ENCODE peak calls at places on chromosomes 16 and 17, in ten cellular contexts. R is left lung, V is aorta, E is heart left ventricle, K is pancreas, O is lower lobe of right lung, Z is HCT116, W is upper lobe of right lung, T is psoas muscle, X is A549. H is an unnamed sample.

GRCh38 chr16:84947996-84948854 is 63.1 kb downstream of the ZDHHC7 start:
- ATAC-seq in O (no peak), Z (no peak), X (no peak), V (no peak), W (no peak), E (no peak), T (no peak), K (no peak), R (no peak), H (no peak)

GRCh38 chr16:87218281-87219055 is 98.7 kb downstream of the C16orf95 start:
- ATAC-seq in O (no peak), W (no peak), T (no peak), R (no peak), Z (no peak), K (no peak), E (no peak), X (no peak), V (no peak), H (no peak)

GRCh38 chr16:78607465-78607864 is 508.0 kb downstream of the WWOX start:
- ATAC-seq in W (peak), V (no peak), E (peak), R (peak), K (peak), T (peak), X (no peak), O (peak), Z (no peak), H (peak)

GRCh38 chr16:85645021-85645589 is 32.0 kb downstream of the GSE1 start:
- ATAC-seq in W (peak), Z (peak), O (peak), V (no peak), K (no peak), T (no peak), R (peak), X (no peak), E (no peak), H (no peak)

GRCh38 chr16:379183-379960 is 2.4 kb downstream of the PGAP6 start:
- ATAC-seq in W (peak), K (peak), V (no peak), Z (peak), R (peak), T (no peak), O (peak), X (no peak), E (no peak), H (no peak)

GRCh38 chr16:5072334-5073278 is 963 bp downstream of the ALG1 start:
- ATAC-seq in X (peak), V (no peak), Z (peak), K (peak), E (no peak), W (no peak), O (peak), R (no peak), T (no peak), H (no peak)

GRCh38 chr17:17445925-17446665 is 30.7 kb upstream of the MED9 start:
- ATAC-seq in K (peak), W (peak), R (peak), O (peak), T (peak), E (peak), V (peak), X (peak), Z (peak), H (peak)

GRCh38 chr17:9676742-9677387 is 31.5 kb downstream of the USP43 start:
- ATAC-seq in W (no peak), T (no peak), X (peak), V (no peak), R (peak), E (no peak), K (peak), Z (peak), O (no peak), H (no peak)

GRCh38 chr17:44757045-44757917 is 1.5 kb upstream of the ADAM11 start:
- ATAC-seq in R (no peak), V (no peak), T (no peak), X (no peak), W (no peak), K (no peak), Z (no peak), E (peak), O (no peak), H (no peak)

GRCh38 chr17:46962374-46962790 is 16.7 kb downstream of the RPRML start:
- ATAC-seq in Z (peak), O (no peak), T (no peak), V (no peak), X (no peak), R (no peak), K (no peak), E (no peak), W (peak), H (no peak)

GRCh38 chr16:57799619-57800212 is 2.6 kb downstream of the KIFC3 start:
- ATAC-seq in W (no peak), E (no peak), K (no peak), R (peak), X (no peak), O (no peak), V (no peak), T (peak), Z (no peak), H (no peak)

GRCh38 chr17:1485311-1485747 is 7.2 kb downstream of the MYO1C start:
- ATAC-seq in K (peak), E (peak), R (no peak), O (no peak), X (peak), V (no peak), W (no peak), Z (peak), T (no peak), H (peak)

GRCh38 chr16:1977875-1978268 is 3.4 kb downstream of the NOXO1 start:
- ATAC-seq in V (no peak), W (no peak), R (no peak), K (no peak), T (no peak), O (no peak), X (no peak), Z (no peak), E (no peak), H (no peak)

GRCh38 chr16:1976951-1977874 is 4.1 kb downstream of the NOXO1 start:
- ATAC-seq in W (no peak), Z (no peak), T (no peak), E (no peak), X (no peak), R (no peak), K (no peak), O (no peak), V (no peak), H (no peak)

GRCh38 chr16:1979271-1980025 is 1.8 kb downstream of the NOXO1 start:
- ATAC-seq in X (no peak), T (no peak), V (no peak), O (peak), R (peak), W (peak), Z (peak), K (peak), E (no peak), H (no peak)

GRCh38 chr16:1980026-1980769 is 1.1 kb downstream of the NOXO1 start:
- ATAC-seq in E (no peak), R (peak), T (peak), X (no peak), V (no peak), O (no peak), Z (peak), K (no peak), W (no peak), H (no peak)

GRCh38 chr16:1978476-1979120 is 2.7 kb downstream of the NOXO1 start:
- ATAC-seq in E (no peak), T (no peak), O (no peak), V (no peak), K (no peak), R (no peak), W (no peak), Z (no peak), X (no peak), H (no peak)
- H3K4me3 ChIP-seq in E (no peak), T (no peak), O (peak), V (no peak), K (peak), R (peak), W (peak), Z (peak), X (no peak), H (no peak)

GRCh38 chr17:15947331-15947730 is 2.4 kb downstream of the ADORA2B start:
- ATAC-seq in X (no peak), T (no peak), O (no peak), Z (no peak), V (no peak), K (no peak), R (peak), W (no peak), E (no peak), H (no peak)
- H3K4me3 ChIP-seq in X (no peak), T (no peak), O (no peak), Z (peak), V (no peak), K (no peak), R (peak), W (no peak), E (peak), H (no peak)

GRCh38 chr16:30459456-30459855 is 13.1 kb upstream of the ITGAL start:
- ATAC-seq in V (no peak), Z (no peak), X (no peak), K (no peak), R (no peak), E (no peak), O (no peak), W (no peak), T (no peak), H (no peak)

GRCh38 chr16:30457743-30458560 is 12.3 kb upstream of the SEPHS2 start:
- ATAC-seq in X (no peak), K (no peak), T (no peak), E (no peak), Z (no peak), V (no peak), W (no peak), R (no peak), O (no peak), H (no peak)

GRCh38 chr16:30457256-30457655 is 11.6 kb upstream of the SEPHS2 start:
- ATAC-seq in K (no peak), O (no peak), V (no peak), Z (no peak), W (no peak), E (peak), R (no peak), T (no peak), X (no peak), H (no peak)

GRCh38 chr16:30456302-30456701 is 10.6 kb upstream of the SEPHS2 start:
- ATAC-seq in W (no peak), T (no peak), Z (no peak), K (no peak), O (no peak), E (no peak), X (no peak), R (no peak), V (no peak), H (no peak)

DNA sequence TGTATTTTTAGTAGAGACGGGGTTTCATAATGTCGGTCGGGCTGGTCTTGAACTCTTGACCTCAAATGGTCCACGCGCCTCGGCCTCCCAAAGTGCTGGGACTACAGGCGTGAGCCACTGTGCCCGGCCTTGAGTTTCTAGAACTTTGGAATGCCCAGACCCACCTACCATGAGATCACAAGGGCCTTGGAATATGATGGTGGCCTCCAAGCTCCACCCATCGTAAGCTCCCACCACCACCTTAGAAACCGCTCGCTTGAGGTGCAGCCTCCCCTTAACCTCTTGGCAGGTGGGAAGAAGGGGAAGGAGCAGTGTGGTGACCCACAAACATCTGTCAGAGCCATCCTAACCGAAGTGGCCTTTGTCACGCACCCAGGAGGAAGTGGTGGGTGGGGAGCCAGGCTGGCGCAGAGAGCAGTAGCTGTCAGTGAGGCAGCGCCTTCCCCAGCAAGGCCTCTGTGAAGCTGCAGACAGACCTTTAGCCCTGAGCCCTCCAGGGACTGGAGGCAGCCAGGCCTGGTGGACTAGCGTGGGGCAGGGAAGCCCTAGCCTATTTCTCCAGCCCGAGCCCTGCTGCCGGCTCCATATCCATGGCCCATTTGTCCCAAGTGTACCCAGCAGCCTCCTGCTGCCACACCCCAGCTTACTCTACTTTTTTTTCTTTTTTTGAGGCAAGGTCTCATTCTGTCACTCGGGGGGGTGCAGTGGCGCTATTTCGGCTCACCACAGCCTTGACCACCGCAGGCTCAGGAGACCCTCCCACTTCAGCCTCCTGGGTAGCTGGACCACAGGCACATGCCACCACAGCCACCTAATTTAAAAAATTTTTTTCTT is 13.1 kb upstream of the SEPHS2 start:
- ATAC-seq in W (peak), K (peak), X (no peak), V (no peak), E (peak), O (peak), R (peak), T (no peak), Z (no peak), H (no peak)
- H3K4me3 ChIP-seq in W (no peak), K (no peak), X (no peak), V (no peak), E (no peak), O (no peak), R (no peak), T (no peak), Z (no peak), H (no peak)

GRCh38 chr17:19720631-19721426 is 4.4 kb upstream of the SLC47A2 start:
- ATAC-seq in V (no peak), E (no peak), O (no peak), X (no peak), K (no peak), R (no peak), W (no peak), Z (no peak), T (no peak), H (no peak)
- H3K4me3 ChIP-seq in V (no peak), E (no peak), O (no peak), X (no peak), K (no peak), R (no peak), W (no peak), Z (no peak), T (no peak), H (no peak)

GRCh38 chr17:78383725-78384471 is 5.4 kb downstream of the PGS1 start:
- ATAC-seq in X (no peak), R (peak), O (peak), E (peak), T (peak), K (peak), V (peak), Z (no peak), W (peak), H (peak)
- H3K4me3 ChIP-seq in X (no peak), R (peak), O (peak), E (no peak), T (no peak), K (no peak), V (no peak), Z (no peak), W (peak), H (no peak)

H was measured in gastroesophageal sphincter.